ENCODE peak calls at places on chromosome 17, in eight cellular contexts. One of them, this sample, is unnamed.

GRCh38 chr17:38402897-38403296 is 25.4 kb upstream of the ARHGAP23 start:
- DNase-seq in AG09309: no peak
- DNase-seq in thoracic aorta: no peak
- DNase-seq in fibroblast of the aortic adventitia: no peak
- DNase-seq in lung: no peak
- DNase-seq in A549: no peak
- DNase-seq in IMR-90: no peak
- DNase-seq in heart left ventricle: no peak
- DNase-seq in this sample: no peak

GRCh38 chr17:2594657-2595085 is 1.2 kb downstream of the PAFAH1B1 start:
- DNase-seq in AG09309: no peak
- DNase-seq in thoracic aorta: no peak
- DNase-seq in fibroblast of the aortic adventitia: no peak
- DNase-seq in lung: no peak
- DNase-seq in A549: peak
- DNase-seq in IMR-90: no peak
- DNase-seq in heart left ventricle: no peak
- DNase-seq in this sample: no peak

GRCh38 chr17:61335845-61336655 is 63.6 kb upstream of the TBX2 start:
- DNase-seq in AG09309: no peak
- DNase-seq in thoracic aorta: no peak
- DNase-seq in fibroblast of the aortic adventitia: peak
- DNase-seq in lung: peak
- DNase-seq in A549: peak
- DNase-seq in IMR-90: peak
- DNase-seq in heart left ventricle: peak
- DNase-seq in this sample: no peak

GRCh38 chr17:81576621-81577277 is 24.6 kb upstream of the FAAP100 start:
- DNase-seq in AG09309: no peak
- DNase-seq in thoracic aorta: no peak
- DNase-seq in fibroblast of the aortic adventitia: peak
- DNase-seq in lung: no peak
- DNase-seq in A549: peak
- DNase-seq in IMR-90: peak
- DNase-seq in heart left ventricle: no peak
- DNase-seq in this sample: no peak

GRCh38 chr17:5352681-5353289 is 66.7 kb downstream of the NUP88 start:
- DNase-seq in AG09309: no peak
- DNase-seq in thoracic aorta: no peak
- DNase-seq in fibroblast of the aortic adventitia: no peak
- DNase-seq in lung: no peak
- DNase-seq in A549: no peak
- DNase-seq in IMR-90: no peak
- DNase-seq in heart left ventricle: no peak
- DNase-seq in this sample: no peak

GRCh38 chr17:73042809-73043685 is 49.4 kb downstream of the SLC39A11 start:
- DNase-seq in AG09309: no peak
- DNase-seq in thoracic aorta: no peak
- DNase-seq in fibroblast of the aortic adventitia: peak
- DNase-seq in lung: no peak
- DNase-seq in A549: no peak
- DNase-seq in IMR-90: peak
- DNase-seq in heart left ventricle: peak
- DNase-seq in this sample: no peak

GRCh38 chr17:41812176-41813038 is at the start of gene FKBP10:
- DNase-seq in AG09309: no peak
- DNase-seq in thoracic aorta: peak
- DNase-seq in fibroblast of the aortic adventitia: peak
- DNase-seq in lung: no peak
- DNase-seq in A549: peak
- DNase-seq in IMR-90: peak
- DNase-seq in heart left ventricle: peak
- DNase-seq in this sample: peak

GRCh38 chr17:19939993-19940721 is 37.5 kb downstream of the AKAP10 start:
- DNase-seq in AG09309: no peak
- DNase-seq in thoracic aorta: no peak
- DNase-seq in fibroblast of the aortic adventitia: no peak
- DNase-seq in lung: no peak
- DNase-seq in A549: no peak
- DNase-seq in IMR-90: no peak
- DNase-seq in heart left ventricle: no peak
- DNase-seq in this sample: no peak

GRCh38 chr17:62658136-62658535 is 30.7 kb downstream of the MRC2 start:
- DNase-seq in AG09309: no peak
- DNase-seq in thoracic aorta: no peak
- DNase-seq in fibroblast of the aortic adventitia: no peak
- DNase-seq in lung: no peak
- DNase-seq in A549: no peak
- DNase-seq in IMR-90: no peak
- DNase-seq in heart left ventricle: no peak
- DNase-seq in this sample: no peak

GRCh38 chr17:235831-236640 is 54.6 kb upstream of the DOC2B start:
- DNase-seq in AG09309: no peak
- DNase-seq in thoracic aorta: no peak
- DNase-seq in fibroblast of the aortic adventitia: no peak
- DNase-seq in lung: no peak
- DNase-seq in A549: no peak
- DNase-seq in IMR-90: no peak
- DNase-seq in heart left ventricle: no peak
- DNase-seq in this sample: no peak

GRCh38 chr17:61726977-61727376 is 136.0 kb upstream of the NACA2 start:
- DNase-seq in AG09309: no peak
- DNase-seq in thoracic aorta: no peak
- DNase-seq in fibroblast of the aortic adventitia: no peak
- DNase-seq in lung: no peak
- DNase-seq in A549: no peak
- DNase-seq in IMR-90: no peak
- DNase-seq in heart left ventricle: no peak
- DNase-seq in this sample: no peak

GRCh38 chr17:5111402-5112204 is at the start of gene ZNF232:
- DNase-seq in AG09309: peak
- DNase-seq in thoracic aorta: peak
- DNase-seq in fibroblast of the aortic adventitia: peak
- DNase-seq in lung: peak
- DNase-seq in A549: peak
- DNase-seq in IMR-90: peak
- DNase-seq in heart left ventricle: peak
- DNase-seq in this sample: peak

GRCh38 chr17:81348097-81349055 is 46.9 kb upstream of the BAHCC1 start:
- DNase-seq in AG09309: no peak
- DNase-seq in thoracic aorta: no peak
- DNase-seq in fibroblast of the aortic adventitia: no peak
- DNase-seq in lung: peak
- DNase-seq in A549: no peak
- DNase-seq in IMR-90: no peak
- DNase-seq in heart left ventricle: no peak
- DNase-seq in this sample: no peak

GRCh38 chr17:63433746-63434591 is 12.1 kb downstream of the CYB561 start:
- DNase-seq in AG09309: peak
- DNase-seq in thoracic aorta: peak
- DNase-seq in fibroblast of the aortic adventitia: peak
- DNase-seq in lung: peak
- DNase-seq in A549: peak
- DNase-seq in IMR-90: peak
- DNase-seq in heart left ventricle: peak
- DNase-seq in this sample: peak

GRCh38 chr17:5931611-5932010 is 138.6 kb upstream of the WSCD1 start:
- DNase-seq in AG09309: no peak
- DNase-seq in thoracic aorta: no peak
- DNase-seq in fibroblast of the aortic adventitia: no peak
- DNase-seq in lung: no peak
- DNase-seq in A549: no peak
- DNase-seq in IMR-90: no peak
- DNase-seq in heart left ventricle: no peak
- DNase-seq in this sample: no peak

GRCh38 chr17:59641799-59642484 is 22.2 kb downstream of the CLTC start:
- DNase-seq in AG09309: no peak
- DNase-seq in thoracic aorta: no peak
- DNase-seq in fibroblast of the aortic adventitia: no peak
- DNase-seq in lung: no peak
- DNase-seq in A549: no peak
- DNase-seq in IMR-90: no peak
- DNase-seq in heart left ventricle: no peak
- DNase-seq in this sample: no peak

GRCh38 chr17:79948918-79949645 is 86.6 kb downstream of the TBC1D16 start:
- DNase-seq in AG09309: no peak
- DNase-seq in thoracic aorta: no peak
- DNase-seq in fibroblast of the aortic adventitia: no peak
- DNase-seq in lung: no peak
- DNase-seq in A549: no peak
- DNase-seq in IMR-90: no peak
- DNase-seq in heart left ventricle: no peak
- DNase-seq in this sample: no peak

GRCh38 chr17:72136692-72137550 is 16.1 kb downstream of the SOX9 start:
- DNase-seq in AG09309: no peak
- DNase-seq in thoracic aorta: no peak
- DNase-seq in fibroblast of the aortic adventitia: peak
- DNase-seq in lung: no peak
- DNase-seq in A549: peak
- DNase-seq in IMR-90: peak
- DNase-seq in heart left ventricle: no peak
- DNase-seq in this sample: no peak

GRCh38 chr17:62807812-62808575 is at the start of gene MARCHF10:
- DNase-seq in AG09309: no peak
- DNase-seq in thoracic aorta: no peak
- DNase-seq in fibroblast of the aortic adventitia: no peak
- DNase-seq in lung: peak
- DNase-seq in A549: no peak
- DNase-seq in IMR-90: no peak
- DNase-seq in heart left ventricle: no peak
- DNase-seq in this sample: no peak

GRCh38 chr17:3535253-3535995 is 22.2 kb downstream of the TRPV3 start:
- DNase-seq in AG09309: no peak
- DNase-seq in thoracic aorta: no peak
- DNase-seq in fibroblast of the aortic adventitia: peak
- DNase-seq in lung: peak
- DNase-seq in A549: peak
- DNase-seq in IMR-90: peak
- DNase-seq in heart left ventricle: peak
- DNase-seq in this sample: no peak

DNA sequence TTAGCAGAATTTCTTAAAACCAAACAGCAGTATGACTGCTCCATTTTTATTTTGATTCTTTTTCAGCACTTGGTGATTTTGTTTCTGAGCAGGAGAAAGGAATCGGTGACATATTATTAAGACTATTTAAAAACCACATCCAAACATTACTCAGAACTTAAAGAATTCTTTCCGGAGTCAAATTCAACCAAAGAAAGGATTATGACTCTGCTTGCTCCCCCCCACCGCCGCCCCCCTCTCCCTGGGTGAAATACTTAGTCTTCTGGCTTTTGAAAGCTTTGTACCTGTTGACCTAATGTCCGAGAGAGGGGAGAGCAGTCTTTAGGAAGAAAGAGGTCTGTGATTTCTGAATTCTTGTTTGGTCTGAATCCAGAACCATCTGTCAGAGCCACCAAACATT is 17.9 kb upstream of the COL1A1 start:
- DNase-seq in AG09309: no peak
- DNase-seq in thoracic aorta: no peak
- DNase-seq in fibroblast of the aortic adventitia: peak
- DNase-seq in lung: no peak
- DNase-seq in A549: peak
- DNase-seq in IMR-90: peak
- DNase-seq in heart left ventricle: no peak
- DNase-seq in this sample: no peak
- H3K4me3 ChIP-seq in AG09309: no peak
- H3K4me3 ChIP-seq in thoracic aorta: peak
- H3K4me3 ChIP-seq in fibroblast of the aortic adventitia: peak
- H3K4me3 ChIP-seq in lung: no peak
- H3K4me3 ChIP-seq in A549: peak
- H3K4me3 ChIP-seq in IMR-90: peak
- H3K4me3 ChIP-seq in heart left ventricle: no peak
- H3K4me3 ChIP-seq in this sample: peak

DNA sequence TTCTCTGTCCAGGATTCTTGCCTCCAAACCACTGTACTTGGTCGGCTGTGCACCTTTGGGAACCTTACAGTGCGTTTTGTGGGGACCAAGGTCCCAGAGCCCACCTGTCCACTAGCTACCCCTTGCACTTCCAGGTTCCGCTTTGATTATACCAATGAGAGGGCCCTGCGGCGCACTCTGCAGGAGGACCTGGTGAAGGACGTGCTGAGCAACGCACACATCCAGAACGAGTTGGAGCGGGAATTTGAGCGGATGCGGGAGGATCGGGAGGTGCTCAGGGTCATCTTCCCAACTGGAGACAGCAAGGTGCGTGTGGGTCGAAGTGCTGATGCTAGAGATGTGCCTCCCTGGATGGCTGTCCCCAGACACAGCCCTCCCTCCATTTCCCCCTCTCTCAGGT is 18.8 kb downstream of the POLR2A start:
- DNase-seq in AG09309: no peak
- DNase-seq in thoracic aorta: no peak
- DNase-seq in fibroblast of the aortic adventitia: no peak
- DNase-seq in lung: no peak
- DNase-seq in A549: peak
- DNase-seq in IMR-90: no peak
- DNase-seq in heart left ventricle: no peak
- DNase-seq in this sample: no peak
- TF ChIP-seq CTCF in AG09309: peak
- TF ChIP-seq CTCF in thoracic aorta: no peak
- TF ChIP-seq CTCF in fibroblast of the aortic adventitia: peak
- TF ChIP-seq CTCF in lung: no peak
- TF ChIP-seq CTCF in A549: peak
- TF ChIP-seq CTCF in IMR-90: peak
- TF ChIP-seq CTCF in heart left ventricle: no peak
- TF ChIP-seq CTCF in this sample: peak

GRCh38 chr17:9240659-9241370 is 219.5 kb downstream of the NTN1 start:
- DNase-seq in AG09309: no peak
- DNase-seq in thoracic aorta: peak
- DNase-seq in fibroblast of the aortic adventitia: peak
- DNase-seq in lung: peak
- DNase-seq in A549: peak
- DNase-seq in IMR-90: peak
- DNase-seq in heart left ventricle: peak
- DNase-seq in this sample: no peak
- H3K4me3 ChIP-seq in AG09309: no peak
- H3K4me3 ChIP-seq in thoracic aorta: peak
- H3K4me3 ChIP-seq in fibroblast of the aortic adventitia: peak
- H3K4me3 ChIP-seq in lung: no peak
- H3K4me3 ChIP-seq in A549: peak
- H3K4me3 ChIP-seq in IMR-90: no peak
- H3K4me3 ChIP-seq in heart left ventricle: peak
- H3K4me3 ChIP-seq in this sample: no peak

DNA sequence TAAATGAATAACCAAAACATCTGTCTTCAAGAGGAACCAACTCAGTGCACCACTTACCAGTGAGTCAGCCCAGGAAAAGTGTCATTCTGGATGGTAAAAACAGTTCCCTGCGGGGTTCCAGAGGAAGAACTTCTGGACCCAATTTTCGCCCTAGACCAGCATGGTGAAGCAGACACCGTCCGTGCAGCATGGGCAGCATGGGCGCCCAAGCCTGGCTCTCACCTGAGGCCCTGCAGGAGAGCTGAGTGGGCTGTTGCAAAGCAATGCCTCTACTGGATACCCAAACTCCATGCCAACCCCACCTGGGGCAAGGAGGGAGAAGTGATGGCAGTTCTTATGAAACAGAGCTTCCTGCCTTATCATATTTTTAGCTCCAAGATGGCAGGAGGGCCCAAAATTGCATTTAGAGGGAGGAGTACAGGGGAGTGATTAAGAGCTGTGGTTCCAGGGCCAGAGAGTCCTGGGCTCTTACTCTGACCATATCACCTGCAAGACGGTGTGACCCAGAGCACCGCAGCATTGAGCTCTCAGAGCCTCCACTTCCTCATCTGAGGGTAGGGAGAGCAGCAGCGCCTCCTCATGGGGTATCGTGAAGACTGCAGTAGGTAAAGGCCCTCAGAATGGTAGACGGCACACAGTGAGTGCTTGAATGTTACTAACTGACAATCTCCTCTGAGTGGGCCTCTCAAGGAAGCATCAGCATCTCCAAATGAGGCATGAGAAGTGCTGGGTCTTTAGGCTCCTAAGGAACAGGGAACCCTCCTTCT is 16.6 kb upstream of the INPP5K start:
- DNase-seq in AG09309: no peak
- DNase-seq in thoracic aorta: no peak
- DNase-seq in fibroblast of the aortic adventitia: no peak
- DNase-seq in lung: no peak
- DNase-seq in A549: peak
- DNase-seq in IMR-90: no peak
- DNase-seq in heart left ventricle: no peak
- DNase-seq in this sample: no peak
- TF ChIP-seq CTCF in AG09309: peak
- TF ChIP-seq CTCF in thoracic aorta: no peak
- TF ChIP-seq CTCF in fibroblast of the aortic adventitia: no peak
- TF ChIP-seq CTCF in lung: peak
- TF ChIP-seq CTCF in A549: peak
- TF ChIP-seq CTCF in IMR-90: peak
- TF ChIP-seq CTCF in heart left ventricle: peak
- TF ChIP-seq CTCF in this sample: peak

This sample was measured in HFF-Myc.